ENCODE peak calls at places on chromosomes 7 and 10, in five cellular contexts. V is IMR-90, Z is esophagus muscularis mucosa, Q is testis, A is right lobe of liver. L is an unnamed sample.

GRCh38 chr10:95517536-95518454 is 43.4 kb downstream of the SORBS1 start:
- DNase-seq in Z (no peak), Q (no peak), V (peak; percentile 17), A (peak; percentile 63), L (peak; percentile 87)

GRCh38 chr10:117896517-117896916 is 150.2 kb downstream of the RAB11FIP2 start:
- DNase-seq in Q (peak; percentile 61), Z (no peak), A (no peak), V (no peak), L (peak; percentile 5)

GRCh38 chr10:17200885-17201164 is 647 bp downstream of the TRDMT1 start:
- DNase-seq in V (peak; percentile 49), Q (peak; percentile 82), Z (no peak), A (peak; percentile 24), L (peak; percentile 57)

GRCh38 chr10:131559450-131559911 is 248.0 kb upstream of the TCERG1L start:
- DNase-seq in A (no peak), Z (no peak), V (no peak), Q (no peak), L (no peak)

GRCh38 chr7:131753620-131754222 is 197.3 kb upstream of the PODXL start:
- DNase-seq in V (no peak), Z (no peak), A (no peak), Q (no peak), L (no peak)

GRCh38 chr10:15169555-15170407 is 1.3 kb upstream of the NMT2 start:
- DNase-seq in V (no peak), Q (peak; percentile 17), Z (no peak), A (no peak), L (peak; percentile 33)

GRCh38 chr7:73920406-73921134 is 59.6 kb downstream of the TMEM270 start:
- DNase-seq in Q (no peak), Z (no peak), V (no peak), A (no peak), L (no peak)

GRCh38 chr7:151129882-151130591 is 37.5 kb downstream of the GBX1 start:
- DNase-seq in A (no peak), Z (no peak), V (no peak), Q (no peak), L (no peak)

GRCh38 chr7:27175626-27176342 is 1.7 kb upstream of the HOXA10 start:
- DNase-seq in V (no peak), Z (no peak), A (no peak), Q (no peak), L (no peak)

GRCh38 chr10:124025638-124026336 is 67.6 kb downstream of the CHST15 start:
- DNase-seq in Q (no peak), V (no peak), A (no peak), Z (no peak), L (no peak)

GRCh38 chr7:116195451-116195850 is 14.9 kb upstream of the TES start:
- DNase-seq in Q (no peak), V (peak; percentile 73), Z (no peak), A (no peak), L (no peak)

GRCh38 chr10:75137533-75138438 is 26.3 kb downstream of the SAMD8 start:
- DNase-seq in Q (no peak), Z (no peak), A (no peak), V (peak; percentile 72), L (peak; percentile 91)

GRCh38 chr10:62655337-62655994 is 149.1 kb upstream of the ADO start:
- DNase-seq in Z (no peak), V (no peak), Q (no peak), A (no peak), L (no peak)

GRCh38 chr7:135385209-135385608 is 124.7 kb downstream of the CNOT4 start:
- DNase-seq in V (peak; percentile 44), Z (no peak), A (peak; percentile 29), Q (peak; percentile 82), L (peak; percentile 13)

GRCh38 chr10:22340362-22341189 is 4.7 kb upstream of the SPAG6 start:
- DNase-seq in Q (peak; percentile 82), V (peak; percentile 82), Z (no peak), A (peak; percentile 82), L (peak; percentile 90)

GRCh38 chr7:80218723-80219122 is 84.1 kb downstream of the GNAI1 start:
- DNase-seq in A (no peak), V (peak; percentile 95), Z (no peak), Q (no peak), L (no peak)

GRCh38 chr7:16646427-16647081 is 573 bp downstream of the BZW2 start:
- DNase-seq in Z (no peak), A (no peak), Q (peak; percentile 23), V (no peak), L (peak; percentile 59)

GRCh38 chr7:79770970-79771369 is 317.5 kb upstream of the MAGI2 start:
- DNase-seq in Z (no peak), A (no peak), Q (no peak), V (no peak), L (no peak)

GRCh38 chr10:132117636-132118190 is 52.0 kb downstream of the JAKMIP3 start:
- DNase-seq in Z (no peak), Q (no peak), A (no peak), V (no peak), L (no peak)

GRCh38 chr10:92177546-92177945 is 113.3 kb downstream of the CPEB3 start:
- DNase-seq in V (peak; percentile 2), Z (no peak), A (no peak), Q (no peak), L (no peak)

GRCh38 chr7:6256709-6257535 is 15.5 kb downstream of the CYTH3 start:
- DNase-seq in Q (no peak), Z (no peak), A (no peak), V (peak; percentile 67), L (no peak)

GRCh38 chr10:122162566-122163181 is 108.4 kb upstream of the BTBD16 start:
- DNase-seq in Q (no peak), A (peak; percentile 66), Z (no peak), V (no peak), L (no peak)

GRCh38 chr10:33201971-33202370 is 132.5 kb downstream of the NRP1 start:
- DNase-seq in V (no peak), A (no peak), Z (no peak), Q (no peak), L (no peak)

GRCh38 chr7:137754076-137754851 is 92.5 kb downstream of the DGKI start:
- DNase-seq in Z (no peak), A (no peak), V (peak; percentile 17), Q (no peak), L (no peak)

GRCh38 chr7:155653773-155654172 is 9.3 kb downstream of the RBM33 start:
- DNase-seq in Z (no peak), A (peak; percentile 63), Q (no peak), V (peak; percentile 63), L (peak; percentile 79)

GRCh38 chr7:26477381-26477780 is 185.7 kb downstream of the SNX10 start:
- DNase-seq in Z (no peak), Q (no peak), A (no peak), V (no peak), L (no peak)

GRCh38 chr10:114694735-114695134 is 36.7 kb upstream of the ABLIM1 start:
- DNase-seq in V (no peak), A (peak; percentile 35), Q (peak; percentile 68), Z (no peak), L (peak; percentile 53)

GRCh38 chr10:10605551-10606081 is 412.1 kb upstream of the CELF2 start:
- DNase-seq in V (peak; percentile 86), A (no peak), Z (no peak), Q (peak; percentile 36), L (no peak)

GRCh38 chr7:80277434-80278427 is 143.1 kb downstream of the GNAI1 start:
- DNase-seq in Z (no peak), Q (no peak), A (no peak), V (peak; percentile 32), L (no peak)

GRCh38 chr10:113187066-113187777 is 237.2 kb downstream of the TCF7L2 start:
- DNase-seq in Q (peak; percentile 71), A (no peak), Z (peak; percentile 78), V (no peak), L (no peak)

GRCh38 chr7:95971716-95972115 is 199.4 kb downstream of the DYNC1I1 start:
- DNase-seq in Z (no peak), V (no peak), A (no peak), Q (no peak), L (no peak)

GRCh38 chr7:91771394-91771793 is 109.1 kb downstream of the MTERF1 start:
- DNase-seq in V (no peak), Q (no peak), A (no peak), Z (no peak), L (no peak)

GRCh38 chr10:20248309-20248708 is 432.1 kb downstream of the PLXDC2 start:
- DNase-seq in V (no peak), A (no peak), Z (no peak), Q (no peak), L (no peak)

GRCh38 chr10:16049050-16049449 is 188.7 kb upstream of the MINDY3 start:
- DNase-seq in V (no peak), Q (no peak), A (no peak), Z (no peak), L (no peak)

GRCh38 chr7:157337316-157338149 is 729 bp downstream of the DNAJB6 start:
- DNase-seq in Z (no peak), Q (peak; percentile 53), V (peak; percentile 67), A (peak; percentile 71), L (peak; percentile 79)
- TF ChIP-seq POLR2A in Z (no peak), Q (no peak), V (no peak), A (no peak), L (no peak)

DNA sequence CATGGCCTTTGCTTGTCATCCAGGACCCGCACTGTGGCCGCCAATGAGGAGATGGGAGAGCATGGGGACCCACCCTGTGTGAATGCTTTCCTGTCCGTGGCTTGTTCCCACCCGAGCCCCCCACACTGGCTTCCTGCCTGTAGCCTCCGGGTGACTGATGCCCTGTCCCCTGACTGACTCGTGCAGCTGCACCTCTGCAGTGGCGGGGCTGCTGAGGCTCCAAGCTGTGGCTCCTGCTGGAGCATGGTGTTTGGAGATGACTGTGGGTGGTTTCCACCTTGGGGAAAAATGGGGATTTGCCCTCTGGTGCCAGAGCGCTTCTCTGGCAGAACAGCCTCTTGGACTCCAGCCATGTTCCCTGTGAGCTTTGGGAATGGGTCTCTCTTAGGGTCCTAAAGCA is 2.1 kb downstream of the CAMK1D start:
- DNase-seq in Z (no peak), A (peak; percentile 33), Q (no peak), V (no peak), L (no peak)
- TF ChIP-seq POLR2A in Z (no peak), A (no peak), Q (no peak), V (no peak), L (no peak)

GRCh38 chr7:94514140-94514889 is 4.7 kb downstream of the CASD1 start:
- DNase-seq in A (no peak), Z (no peak), Q (no peak), V (no peak), L (no peak)
- TF ChIP-seq POLR2A in A (no peak), Z (no peak), Q (no peak), V (no peak), L (no peak)

DNA sequence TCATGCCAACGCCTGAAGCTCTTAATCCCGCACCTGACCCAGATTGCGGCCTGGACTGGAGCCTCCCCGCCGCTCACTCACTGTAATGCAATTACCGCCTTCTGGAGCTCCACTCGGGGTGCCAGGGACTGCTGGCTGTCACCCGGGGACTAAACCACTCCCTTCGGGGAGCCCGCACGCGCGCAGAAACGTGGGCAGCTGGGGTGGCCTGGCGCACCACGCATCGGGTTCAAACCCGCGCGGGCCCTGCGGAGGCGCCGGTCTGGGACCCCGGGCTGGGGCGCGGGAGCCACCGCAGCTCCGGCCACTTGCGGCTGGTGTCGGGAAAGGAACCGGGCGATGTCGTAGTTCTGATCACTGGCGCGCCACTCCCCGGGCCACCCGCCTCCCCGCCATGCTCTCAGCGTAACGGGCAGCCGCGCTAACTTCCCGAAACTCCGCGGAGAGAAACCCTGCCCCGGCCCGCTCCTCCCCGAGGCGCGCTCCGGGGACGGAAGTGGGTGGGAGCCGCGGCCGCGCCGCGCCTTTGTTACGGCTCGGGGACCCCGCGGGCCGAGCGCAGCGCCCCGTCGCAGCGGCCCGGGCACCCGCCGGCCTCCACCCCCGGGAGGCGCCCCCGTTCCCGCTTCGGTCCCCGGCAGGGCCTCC is 100.3 kb upstream of the SVIL start:
- DNase-seq in A (peak; percentile 78), Z (no peak), Q (peak; percentile 64), V (no peak), L (no peak)
- TF ChIP-seq POLR2A in A (no peak), Z (peak; percentile 9), Q (no peak), V (no peak), L (no peak)

L was measured in erythroblast.